ENCODE peak calls at places on chromosomes 4 and X, in six cellular contexts. One of them, this sample, is unnamed.

GRCh38 chr4:32203340-32203739 is 1483.2 kb downstream of the PCDH7 start:
- DNase-seq in mucosa of descending colon: no peak
- DNase-seq in psoas muscle: no peak
- DNase-seq in choroid plexus epithelial cell: no peak
- DNase-seq in astrocyte of the spinal cord: no peak
- DNase-seq in SJSA1: no peak
- DNase-seq in this sample: no peak

GRCh38 chrX:138748480-138748879 is 37.0 kb upstream of the FGF13 start:
- DNase-seq in mucosa of descending colon: no peak
- DNase-seq in astrocyte of the spinal cord: peak; percentile 22
- DNase-seq in psoas muscle: no peak
- DNase-seq in SJSA1: no peak
- DNase-seq in choroid plexus epithelial cell: peak; percentile 10
- DNase-seq in this sample: peak; percentile 11

GRCh38 chr4:124459196-124459921 is 253.2 kb downstream of the ANKRD50 start:
- DNase-seq in mucosa of descending colon: no peak
- DNase-seq in astrocyte of the spinal cord: no peak
- DNase-seq in SJSA1: no peak
- DNase-seq in choroid plexus epithelial cell: no peak
- DNase-seq in psoas muscle: no peak
- DNase-seq in this sample: no peak

GRCh38 chr4:73741140-73741749 is 876 bp downstream of the CXCL8 start:
- DNase-seq in psoas muscle: no peak
- DNase-seq in astrocyte of the spinal cord: no peak
- DNase-seq in mucosa of descending colon: no peak
- DNase-seq in choroid plexus epithelial cell: no peak
- DNase-seq in SJSA1: no peak
- DNase-seq in this sample: no peak

GRCh38 chr4:87425711-87426110 is 3.3 kb downstream of the NUDT9 start:
- DNase-seq in psoas muscle: no peak
- DNase-seq in choroid plexus epithelial cell: no peak
- DNase-seq in astrocyte of the spinal cord: no peak
- DNase-seq in mucosa of descending colon: no peak
- DNase-seq in SJSA1: no peak
- DNase-seq in this sample: no peak

GRCh38 chr4:11824557-11824956 is 395.9 kb upstream of the HS3ST1 start:
- DNase-seq in astrocyte of the spinal cord: no peak
- DNase-seq in mucosa of descending colon: no peak
- DNase-seq in choroid plexus epithelial cell: no peak
- DNase-seq in SJSA1: no peak
- DNase-seq in psoas muscle: no peak
- DNase-seq in this sample: no peak

GRCh38 chr4:8157496-8157895 is 1.1 kb downstream of the ABLIM2 start:
- DNase-seq in SJSA1: no peak
- DNase-seq in astrocyte of the spinal cord: no peak
- DNase-seq in mucosa of descending colon: peak; percentile 28
- DNase-seq in choroid plexus epithelial cell: no peak
- DNase-seq in psoas muscle: peak; percentile 74
- DNase-seq in this sample: no peak

GRCh38 chr4:153318696-153319320 is 25.7 kb upstream of the MND1 start:
- DNase-seq in SJSA1: peak; percentile 42
- DNase-seq in psoas muscle: no peak
- DNase-seq in astrocyte of the spinal cord: peak; percentile 67
- DNase-seq in choroid plexus epithelial cell: peak; percentile 79
- DNase-seq in mucosa of descending colon: peak; percentile 52
- DNase-seq in this sample: peak; percentile 44

GRCh38 chrX:79161655-79162054 is 17.2 kb downstream of the GPR174 start:
- DNase-seq in choroid plexus epithelial cell: no peak
- DNase-seq in psoas muscle: no peak
- DNase-seq in SJSA1: no peak
- DNase-seq in mucosa of descending colon: peak; percentile 4
- DNase-seq in astrocyte of the spinal cord: no peak
- DNase-seq in this sample: no peak

GRCh38 chr4:145681956-145682355 is 2.0 kb downstream of the C4orf51 start:
- DNase-seq in psoas muscle: no peak
- DNase-seq in choroid plexus epithelial cell: peak; percentile 9
- DNase-seq in SJSA1: no peak
- DNase-seq in astrocyte of the spinal cord: no peak
- DNase-seq in mucosa of descending colon: no peak
- DNase-seq in this sample: no peak

GRCh38 chr4:163003979-163004378 is 162.7 kb downstream of the NAF1 start:
- DNase-seq in SJSA1: no peak
- DNase-seq in astrocyte of the spinal cord: no peak
- DNase-seq in psoas muscle: no peak
- DNase-seq in mucosa of descending colon: no peak
- DNase-seq in choroid plexus epithelial cell: no peak
- DNase-seq in this sample: no peak

GRCh38 chr4:121551271-121551670 is 145.5 kb downstream of the ANXA5 start:
- DNase-seq in psoas muscle: no peak
- DNase-seq in mucosa of descending colon: no peak
- DNase-seq in astrocyte of the spinal cord: peak; percentile 6
- DNase-seq in SJSA1: no peak
- DNase-seq in choroid plexus epithelial cell: no peak
- DNase-seq in this sample: no peak

GRCh38 chr4:155759372-155760252 is 791 bp downstream of the GUCY1B1 start:
- DNase-seq in choroid plexus epithelial cell: peak; percentile 26
- DNase-seq in psoas muscle: peak; percentile 68
- DNase-seq in mucosa of descending colon: peak; percentile 14
- DNase-seq in SJSA1: no peak
- DNase-seq in astrocyte of the spinal cord: no peak
- DNase-seq in this sample: no peak

GRCh38 chr4:162497564-162498167 is 333.9 kb upstream of the FSTL5 start:
- DNase-seq in SJSA1: peak; percentile 7
- DNase-seq in choroid plexus epithelial cell: peak; percentile 69
- DNase-seq in mucosa of descending colon: no peak
- DNase-seq in psoas muscle: no peak
- DNase-seq in astrocyte of the spinal cord: peak; percentile 48
- DNase-seq in this sample: peak; percentile 23

GRCh38 chrX:10190367-10190766 is 33.6 kb downstream of the CLCN4 start:
- DNase-seq in choroid plexus epithelial cell: peak; percentile 87
- DNase-seq in astrocyte of the spinal cord: peak; percentile 80
- DNase-seq in psoas muscle: no peak
- DNase-seq in mucosa of descending colon: peak; percentile 34
- DNase-seq in SJSA1: peak; percentile 39
- DNase-seq in this sample: peak; percentile 64
- H3K4me3 ChIP-seq in choroid plexus epithelial cell: no peak overlapping the region
- H3K4me3 ChIP-seq in astrocyte of the spinal cord: no peak overlapping the region
- H3K4me3 ChIP-seq in psoas muscle: no peak overlapping the region
- H3K4me3 ChIP-seq in mucosa of descending colon: no peak overlapping the region
- H3K4me3 ChIP-seq in SJSA1: no peak overlapping the region
- H3K4me3 ChIP-seq in this sample: no peak overlapping the region

GRCh38 chr4:41933997-41934812 is 1.0 kb upstream of the TMEM33 start:
- DNase-seq in psoas muscle: no peak
- DNase-seq in mucosa of descending colon: peak; percentile 12
- DNase-seq in astrocyte of the spinal cord: no peak
- DNase-seq in SJSA1: no peak
- DNase-seq in choroid plexus epithelial cell: no peak
- DNase-seq in this sample: no peak
- H3K4me3 ChIP-seq in psoas muscle: peak overlapping the region; percentile 92
- H3K4me3 ChIP-seq in mucosa of descending colon: no peak overlapping the region
- H3K4me3 ChIP-seq in astrocyte of the spinal cord: no peak overlapping the region
- H3K4me3 ChIP-seq in SJSA1: peak overlapping the region; percentile 70
- H3K4me3 ChIP-seq in choroid plexus epithelial cell: no peak overlapping the region
- H3K4me3 ChIP-seq in this sample: peak overlapping the region; percentile 96

GRCh38 chrX:69109706-69110635 is 55.3 kb downstream of the PJA1 start:
- DNase-seq in SJSA1: peak; percentile 75
- DNase-seq in astrocyte of the spinal cord: peak; percentile 29
- DNase-seq in psoas muscle: no peak
- DNase-seq in choroid plexus epithelial cell: peak; percentile 45
- DNase-seq in mucosa of descending colon: no peak
- DNase-seq in this sample: no peak
- H3K4me3 ChIP-seq in SJSA1: no peak overlapping the region
- H3K4me3 ChIP-seq in astrocyte of the spinal cord: no peak overlapping the region
- H3K4me3 ChIP-seq in psoas muscle: no peak overlapping the region
- H3K4me3 ChIP-seq in choroid plexus epithelial cell: no peak overlapping the region
- H3K4me3 ChIP-seq in mucosa of descending colon: no peak overlapping the region
- H3K4me3 ChIP-seq in this sample: no peak overlapping the region

DNA sequence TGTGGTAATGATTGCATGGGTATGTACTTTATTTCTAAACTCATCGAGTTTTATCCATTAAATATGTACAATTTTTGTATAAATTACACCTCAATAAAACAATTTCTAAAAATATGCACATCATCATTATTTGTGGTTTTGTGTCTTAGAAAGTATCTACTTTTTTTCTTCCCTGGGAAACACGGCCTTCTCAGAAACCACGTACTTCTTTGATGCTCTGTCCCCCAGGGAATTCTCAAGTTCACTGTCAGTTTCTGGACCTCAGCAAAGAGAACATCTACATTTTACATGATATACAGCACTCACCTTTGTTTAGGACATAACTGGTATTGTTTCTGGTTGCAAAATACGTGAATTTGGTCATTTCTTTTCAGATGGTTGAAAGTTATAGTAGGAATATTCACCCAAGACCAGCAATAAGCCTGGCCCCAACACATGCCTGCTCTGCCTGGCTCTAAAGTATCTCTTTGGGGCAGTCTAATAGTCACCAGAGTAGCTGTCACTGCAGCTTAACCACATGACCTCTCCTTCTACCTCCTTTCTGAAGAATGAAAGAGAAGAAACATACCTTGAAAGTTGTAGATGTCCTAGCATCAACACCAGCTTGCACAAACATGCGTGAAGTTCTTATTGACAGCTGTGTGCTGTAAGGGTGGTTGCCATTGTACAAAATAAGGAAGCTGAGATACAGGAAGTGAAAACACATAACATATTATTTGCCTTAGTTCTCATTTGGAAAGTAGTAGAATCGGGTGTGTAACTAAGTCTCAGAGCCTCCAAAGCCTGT is 48.4 kb upstream of the SPANXN4 start:
- DNase-seq in psoas muscle: no peak
- DNase-seq in choroid plexus epithelial cell: no peak
- DNase-seq in astrocyte of the spinal cord: no peak
- DNase-seq in SJSA1: no peak
- DNase-seq in mucosa of descending colon: no peak
- DNase-seq in this sample: no peak
- H3K4me3 ChIP-seq in psoas muscle: no peak overlapping the region
- H3K4me3 ChIP-seq in choroid plexus epithelial cell: no peak overlapping the region
- H3K4me3 ChIP-seq in astrocyte of the spinal cord: no peak overlapping the region
- H3K4me3 ChIP-seq in SJSA1: no peak overlapping the region
- H3K4me3 ChIP-seq in mucosa of descending colon: no peak overlapping the region
- H3K4me3 ChIP-seq in this sample: no peak overlapping the region

DNA sequence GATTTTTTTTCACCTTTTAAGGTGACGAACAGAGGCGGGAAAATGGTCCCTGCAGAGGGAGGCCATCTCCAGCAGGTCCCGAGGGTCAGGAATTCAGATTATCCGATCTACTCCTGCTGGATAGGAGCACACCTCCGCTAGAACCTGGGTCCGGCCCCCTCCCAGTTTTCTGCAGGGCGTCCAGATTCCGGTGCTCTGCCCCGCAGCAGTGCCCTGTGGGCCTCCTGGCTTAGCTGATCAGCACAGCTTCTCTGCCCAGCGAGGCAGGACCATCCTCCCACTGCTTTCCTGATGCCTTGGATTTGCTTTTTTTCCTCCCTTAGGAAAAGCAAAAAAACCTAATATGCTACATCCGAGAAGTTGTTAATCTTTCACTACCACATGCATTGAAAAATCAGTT is 2.3 kb downstream of the TBL1X start:
- DNase-seq in psoas muscle: no peak
- DNase-seq in choroid plexus epithelial cell: no peak
- DNase-seq in mucosa of descending colon: no peak
- DNase-seq in SJSA1: no peak
- DNase-seq in astrocyte of the spinal cord: no peak
- DNase-seq in this sample: no peak
- H3K4me3 ChIP-seq in psoas muscle: no peak overlapping the region
- H3K4me3 ChIP-seq in choroid plexus epithelial cell: peak overlapping the region; percentile 20
- H3K4me3 ChIP-seq in mucosa of descending colon: no peak overlapping the region
- H3K4me3 ChIP-seq in SJSA1: peak overlapping the region; percentile 78
- H3K4me3 ChIP-seq in astrocyte of the spinal cord: peak overlapping the region; percentile 1
- H3K4me3 ChIP-seq in this sample: peak overlapping the region; percentile 65

GRCh38 chr4:929096-929765 is 2.9 kb downstream of the GAK start:
- DNase-seq in mucosa of descending colon: no peak
- DNase-seq in astrocyte of the spinal cord: no peak
- DNase-seq in SJSA1: no peak
- DNase-seq in psoas muscle: no peak
- DNase-seq in choroid plexus epithelial cell: no peak
- DNase-seq in this sample: no peak

GRCh38 chr4:931960-932712 is at the start of the genes GAK and TMEM175:
- DNase-seq in psoas muscle: peak; percentile 96
- DNase-seq in astrocyte of the spinal cord: peak; percentile 96
- DNase-seq in mucosa of descending colon: peak; percentile 96
- DNase-seq in choroid plexus epithelial cell: peak; percentile 97
- DNase-seq in SJSA1: peak; percentile 83
- DNase-seq in this sample: peak; percentile 83

GRCh38 chr4:929970-930625 is 2.0 kb downstream of the GAK start:
- DNase-seq in astrocyte of the spinal cord: no peak
- DNase-seq in SJSA1: no peak
- DNase-seq in choroid plexus epithelial cell: peak; percentile 45
- DNase-seq in mucosa of descending colon: peak; percentile 35
- DNase-seq in psoas muscle: no peak
- DNase-seq in this sample: no peak

GRCh38 chr4:931194-931959 is 739 bp downstream of the GAK start:
- DNase-seq in choroid plexus epithelial cell: peak; percentile 48
- DNase-seq in mucosa of descending colon: peak; percentile 38
- DNase-seq in SJSA1: peak; percentile 2
- DNase-seq in psoas muscle: no peak
- DNase-seq in astrocyte of the spinal cord: no peak
- DNase-seq in this sample: no peak

DNA sequence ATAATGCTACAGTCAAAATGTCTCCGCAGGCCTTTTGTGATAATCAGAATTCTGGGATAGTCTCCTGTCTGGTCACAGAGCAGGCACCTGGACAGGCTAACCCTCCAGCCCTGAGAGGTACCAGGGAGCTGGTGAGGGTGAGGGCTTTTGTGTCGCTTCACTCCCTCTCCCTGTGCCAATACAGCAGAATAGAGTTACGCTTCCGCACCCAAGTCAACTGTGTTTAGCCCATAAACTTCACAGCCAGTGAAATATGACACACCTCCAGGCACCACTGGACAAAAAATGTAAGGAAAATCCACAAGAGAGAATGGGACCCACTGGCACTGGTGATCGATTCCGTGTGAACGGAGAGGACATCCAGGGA is 1.3 kb downstream of the GAK start:
- DNase-seq in mucosa of descending colon: peak; percentile 36
- DNase-seq in SJSA1: peak; percentile 1
- DNase-seq in choroid plexus epithelial cell: no peak
- DNase-seq in astrocyte of the spinal cord: no peak
- DNase-seq in psoas muscle: no peak
- DNase-seq in this sample: no peak
- H3K4me3 ChIP-seq in mucosa of descending colon: no peak overlapping the region
- H3K4me3 ChIP-seq in SJSA1: peak overlapping the region; percentile 82
- H3K4me3 ChIP-seq in choroid plexus epithelial cell: peak overlapping the region; percentile 90
- H3K4me3 ChIP-seq in astrocyte of the spinal cord: peak overlapping the region; percentile 67
- H3K4me3 ChIP-seq in psoas muscle: peak overlapping the region; percentile 99
- H3K4me3 ChIP-seq in this sample: peak overlapping the region; percentile 99

DNA sequence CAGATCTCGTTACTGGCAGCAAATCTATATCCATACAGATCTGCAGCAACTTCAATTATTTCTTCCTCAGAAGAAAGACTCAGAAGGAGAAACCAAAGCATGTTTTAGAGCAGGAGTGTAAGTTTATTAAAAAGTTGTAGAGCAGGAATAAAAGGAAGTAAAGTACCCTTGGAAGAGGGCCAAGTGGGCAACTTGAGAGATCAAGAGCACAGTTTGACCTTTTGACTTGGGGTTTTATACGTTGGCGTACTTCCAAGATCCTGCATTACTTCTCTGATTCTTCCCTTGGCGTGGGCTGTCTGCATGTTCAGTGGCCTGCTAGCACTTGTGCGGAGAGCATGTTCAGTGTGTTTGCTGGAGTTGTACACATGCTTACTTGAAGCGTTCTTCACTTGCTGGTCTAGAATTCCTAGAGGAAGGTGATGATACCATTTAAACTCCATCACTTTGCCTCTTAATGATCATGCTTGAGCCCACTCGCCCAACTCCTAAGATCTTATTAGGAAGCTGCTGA is 1114.7 kb upstream of the PABPC4L start:
- DNase-seq in choroid plexus epithelial cell: no peak
- DNase-seq in astrocyte of the spinal cord: no peak
- DNase-seq in psoas muscle: no peak
- DNase-seq in mucosa of descending colon: no peak
- DNase-seq in SJSA1: no peak
- DNase-seq in this sample: no peak
- H3K4me3 ChIP-seq in choroid plexus epithelial cell: no peak overlapping the region
- H3K4me3 ChIP-seq in astrocyte of the spinal cord: no peak overlapping the region
- H3K4me3 ChIP-seq in psoas muscle: no peak overlapping the region
- H3K4me3 ChIP-seq in mucosa of descending colon: no peak overlapping the region
- H3K4me3 ChIP-seq in SJSA1: no peak overlapping the region
- H3K4me3 ChIP-seq in this sample: no peak overlapping the region